ENCODE peak calls at places on chromosomes 4 and X, in five cellular contexts. X, U, B, S and E are unnamed samples.

GRCh38 chr4:76307670-76308014 is 1.1 kb downstream of the STBD1 start:
- DNase-seq in X (no peak), B (no peak), U (no peak), S (no peak), E (no peak)

GRCh38 chrX:135707880-135708279 is 5.6 kb upstream of the CT45A1 start:
- DNase-seq in U (peak), S (no peak), B (no peak), X (no peak), E (peak)

GRCh38 chrX:103877571-103877970 is 45.5 kb upstream of the RAB9B start:
- DNase-seq in B (peak), U (no peak), X (no peak), S (no peak), E (no peak)

GRCh38 chr4:131603705-131604104 is 1545.4 kb upstream of the PCDH10 start:
- DNase-seq in U (no peak), X (no peak), S (no peak), B (no peak), E (no peak)

GRCh38 chr4:39706334-39706733 is 8.4 kb downstream of the UBE2K start:
- DNase-seq in B (peak), U (no peak), S (no peak), X (peak), E (no peak)

GRCh38 chr4:39700500-39700899 is 2.6 kb downstream of the UBE2K start:
- DNase-seq in U (no peak), B (no peak), X (no peak), S (no peak), E (no peak)

GRCh38 chrX:85114776-85115175 is 111.1 kb downstream of the APOOL start:
- DNase-seq in B (no peak), U (no peak), X (no peak), S (no peak), E (no peak)

GRCh38 chr4:42655921-42656735 is 777 bp downstream of the ATP8A1 start:
- DNase-seq in U (no peak), X (peak), S (peak), B (no peak), E (no peak)

GRCh38 chrX:3143043-3143799 is 102.0 kb downstream of the ARSF start:
- DNase-seq in U (no peak), S (no peak), B (no peak), X (no peak), E (no peak)

GRCh38 chr4:111399523-111400135 is 745.6 kb upstream of the FAM241A start:
- DNase-seq in S (no peak), X (no peak), B (peak), U (no peak), E (peak)

GRCh38 chrX:120452131-120452530 is 17.0 kb downstream of the LAMP2 start:
- DNase-seq in U (no peak), S (no peak), B (peak), X (no peak), E (no peak)